ENCODE peak calls at places on chromosomes 12 and 14, in five cellular contexts. One of them, this sample, is unnamed.

GRCh38 chr12:17950898-17951297 is 139.1 kb downstream of the RERGL start:
- DNase-seq in Caco-2: no peak
- DNase-seq in breast epithelium: no peak
- DNase-seq in NB4: no peak
- DNase-seq in psoas muscle: no peak
- DNase-seq in this sample: no peak

GRCh38 chr12:109836916-109837315 is 3.7 kb upstream of the TRPV4 start:
- DNase-seq in psoas muscle: no peak
- DNase-seq in breast epithelium: no peak
- DNase-seq in NB4: no peak
- DNase-seq in Caco-2: no peak
- DNase-seq in this sample: peak

GRCh38 chr14:90204516-90204915 is 51.8 kb upstream of the PSMC1 start:
- DNase-seq in Caco-2: no peak
- DNase-seq in psoas muscle: no peak
- DNase-seq in breast epithelium: no peak
- DNase-seq in NB4: no peak
- DNase-seq in this sample: no peak

GRCh38 chr12:116708826-116709756 is 28.8 kb downstream of the SPRING1 start:
- DNase-seq in NB4: peak
- DNase-seq in psoas muscle: no peak
- DNase-seq in Caco-2: no peak
- DNase-seq in breast epithelium: peak
- DNase-seq in this sample: peak

GRCh38 chr12:50211392-50212070 is 44.4 kb upstream of the CERS5 start:
- DNase-seq in Caco-2: no peak
- DNase-seq in NB4: no peak
- DNase-seq in breast epithelium: no peak
- DNase-seq in psoas muscle: no peak
- DNase-seq in this sample: no peak

GRCh38 chr12:119693006-119693405 is 25.1 kb downstream of the PRKAB1 start:
- DNase-seq in psoas muscle: no peak
- DNase-seq in Caco-2: no peak
- DNase-seq in NB4: no peak
- DNase-seq in breast epithelium: no peak
- DNase-seq in this sample: peak

GRCh38 chr12:91662021-91662420 is 479.4 kb upstream of the DCN start:
- DNase-seq in breast epithelium: no peak
- DNase-seq in NB4: no peak
- DNase-seq in psoas muscle: no peak
- DNase-seq in Caco-2: no peak
- DNase-seq in this sample: no peak

GRCh38 chr14:67186789-67187188 is 2.5 kb upstream of the GARIN2 start:
- DNase-seq in psoas muscle: no peak
- DNase-seq in breast epithelium: no peak
- DNase-seq in NB4: no peak
- DNase-seq in Caco-2: no peak
- DNase-seq in this sample: peak

GRCh38 chr12:124590447-124590846 is 23.0 kb upstream of the NCOR2 start:
- DNase-seq in breast epithelium: no peak
- DNase-seq in psoas muscle: no peak
- DNase-seq in Caco-2: no peak
- DNase-seq in NB4: no peak
- DNase-seq in this sample: no peak

GRCh38 chr14:103386632-103387329 is 1.6 kb downstream of the MARK3 start:
- DNase-seq in psoas muscle: no peak
- DNase-seq in Caco-2: no peak
- DNase-seq in NB4: peak
- DNase-seq in breast epithelium: no peak
- DNase-seq in this sample: no peak

GRCh38 chr12:63164911-63165310 is 13.9 kb upstream of the AVPR1A start:
- DNase-seq in NB4: no peak
- DNase-seq in breast epithelium: no peak
- DNase-seq in Caco-2: no peak
- DNase-seq in psoas muscle: no peak
- DNase-seq in this sample: no peak

GRCh38 chr12:70290126-70290525 is 46.9 kb downstream of the CNOT2 start:
- DNase-seq in NB4: peak
- DNase-seq in Caco-2: no peak
- DNase-seq in psoas muscle: no peak
- DNase-seq in breast epithelium: no peak
- DNase-seq in this sample: no peak

GRCh38 chr12:126873701-126874100 is 1393.3 kb upstream of the TMEM132C start:
- DNase-seq in Caco-2: no peak
- DNase-seq in breast epithelium: no peak
- DNase-seq in NB4: no peak
- DNase-seq in psoas muscle: no peak
- DNase-seq in this sample: no peak

GRCh38 chr12:26112703-26113147 is 12.1 kb downstream of the BHLHE41 start:
- DNase-seq in breast epithelium: no peak
- DNase-seq in psoas muscle: no peak
- DNase-seq in NB4: peak
- DNase-seq in Caco-2: no peak
- DNase-seq in this sample: no peak

GRCh38 chr14:23153891-23154796 is 29.3 kb downstream of the SLC7A8 start:
- DNase-seq in breast epithelium: peak
- DNase-seq in NB4: peak
- DNase-seq in psoas muscle: peak
- DNase-seq in Caco-2: no peak
- DNase-seq in this sample: peak

GRCh38 chr12:108479364-108480070 is 35.6 kb upstream of the FICD start:
- DNase-seq in psoas muscle: no peak
- DNase-seq in Caco-2: no peak
- DNase-seq in NB4: no peak
- DNase-seq in breast epithelium: no peak
- DNase-seq in this sample: no peak

GRCh38 chr14:59427653-59428578 is 37.3 kb downstream of the GPR135 start:
- DNase-seq in NB4: peak
- DNase-seq in Caco-2: no peak
- DNase-seq in psoas muscle: peak
- DNase-seq in breast epithelium: no peak
- DNase-seq in this sample: no peak

GRCh38 chr12:32248594-32249140 is 142.0 kb downstream of the BICD1 start:
- DNase-seq in Caco-2: no peak
- DNase-seq in NB4: no peak
- DNase-seq in psoas muscle: no peak
- DNase-seq in breast epithelium: no peak
- DNase-seq in this sample: no peak

GRCh38 chr12:31117203-31118011 is 43.7 kb downstream of the DDX11 start:
- DNase-seq in psoas muscle: no peak
- DNase-seq in breast epithelium: no peak
- DNase-seq in NB4: peak
- DNase-seq in Caco-2: no peak
- DNase-seq in this sample: peak

GRCh38 chr12:44331269-44331668 is 495.4 kb downstream of the TMEM117 start:
- DNase-seq in breast epithelium: no peak
- DNase-seq in psoas muscle: no peak
- DNase-seq in Caco-2: peak
- DNase-seq in NB4: no peak
- DNase-seq in this sample: no peak

GRCh38 chr12:76611533-76611932 is 52.0 kb upstream of the OSBPL8 start:
- DNase-seq in NB4: peak
- DNase-seq in Caco-2: no peak
- DNase-seq in breast epithelium: no peak
- DNase-seq in psoas muscle: no peak
- DNase-seq in this sample: no peak

GRCh38 chr12:50788562-50788961 is 24.7 kb downstream of the ATF1 start:
- DNase-seq in breast epithelium: no peak
- DNase-seq in psoas muscle: no peak
- DNase-seq in NB4: no peak
- DNase-seq in Caco-2: no peak
- DNase-seq in this sample: no peak

GRCh38 chr12:49017764-49018281 is 753 bp downstream of the PRKAG1 start:
- DNase-seq in Caco-2: no peak
- DNase-seq in NB4: peak
- DNase-seq in breast epithelium: no peak
- DNase-seq in psoas muscle: peak
- DNase-seq in this sample: peak

GRCh38 chr12:115044073-115044472 is 360.1 kb upstream of the TBX3 start:
- DNase-seq in breast epithelium: no peak
- DNase-seq in Caco-2: no peak
- DNase-seq in NB4: no peak
- DNase-seq in psoas muscle: no peak
- DNase-seq in this sample: no peak

GRCh38 chr14:54342806-54343205 is 54.0 kb upstream of the CDKN3 start:
- DNase-seq in breast epithelium: no peak
- DNase-seq in NB4: no peak
- DNase-seq in psoas muscle: no peak
- DNase-seq in Caco-2: no peak
- DNase-seq in this sample: no peak

GRCh38 chr14:54335569-54336155 is 61.1 kb upstream of the CDKN3 start:
- DNase-seq in Caco-2: no peak
- DNase-seq in breast epithelium: no peak
- DNase-seq in psoas muscle: no peak
- DNase-seq in NB4: no peak
- DNase-seq in this sample: no peak

GRCh38 chr14:54337314-54337713 is 59.5 kb upstream of the CDKN3 start:
- DNase-seq in psoas muscle: no peak
- DNase-seq in breast epithelium: no peak
- DNase-seq in NB4: no peak
- DNase-seq in Caco-2: no peak
- DNase-seq in this sample: no peak

GRCh38 chr14:54339771-54340170 is 57.0 kb upstream of the CDKN3 start:
- DNase-seq in Caco-2: no peak
- DNase-seq in breast epithelium: no peak
- DNase-seq in psoas muscle: no peak
- DNase-seq in NB4: no peak
- DNase-seq in this sample: no peak

GRCh38 chr14:54338696-54339317 is 58.0 kb upstream of the CDKN3 start:
- DNase-seq in psoas muscle: no peak
- DNase-seq in NB4: peak
- DNase-seq in Caco-2: no peak
- DNase-seq in breast epithelium: no peak
- DNase-seq in this sample: peak
- TF ChIP-seq CTCF in psoas muscle: no peak
- TF ChIP-seq CTCF in NB4: peak
- TF ChIP-seq CTCF in Caco-2: peak
- TF ChIP-seq CTCF in breast epithelium: no peak
- TF ChIP-seq CTCF in this sample: peak

GRCh38 chr14:96421236-96421635 is 29.3 kb downstream of the AK7 start:
- DNase-seq in breast epithelium: no peak
- DNase-seq in Caco-2: no peak
- DNase-seq in NB4: no peak
- DNase-seq in psoas muscle: no peak
- DNase-seq in this sample: no peak

GRCh38 chr14:96423012-96423411 is 31.1 kb downstream of the AK7 start:
- DNase-seq in psoas muscle: no peak
- DNase-seq in Caco-2: no peak
- DNase-seq in breast epithelium: no peak
- DNase-seq in NB4: no peak
- DNase-seq in this sample: no peak

GRCh38 chr14:96423446-96424103 is 31.6 kb downstream of the AK7 start:
- DNase-seq in Caco-2: no peak
- DNase-seq in psoas muscle: no peak
- DNase-seq in breast epithelium: no peak
- DNase-seq in NB4: no peak
- DNase-seq in this sample: no peak

DNA sequence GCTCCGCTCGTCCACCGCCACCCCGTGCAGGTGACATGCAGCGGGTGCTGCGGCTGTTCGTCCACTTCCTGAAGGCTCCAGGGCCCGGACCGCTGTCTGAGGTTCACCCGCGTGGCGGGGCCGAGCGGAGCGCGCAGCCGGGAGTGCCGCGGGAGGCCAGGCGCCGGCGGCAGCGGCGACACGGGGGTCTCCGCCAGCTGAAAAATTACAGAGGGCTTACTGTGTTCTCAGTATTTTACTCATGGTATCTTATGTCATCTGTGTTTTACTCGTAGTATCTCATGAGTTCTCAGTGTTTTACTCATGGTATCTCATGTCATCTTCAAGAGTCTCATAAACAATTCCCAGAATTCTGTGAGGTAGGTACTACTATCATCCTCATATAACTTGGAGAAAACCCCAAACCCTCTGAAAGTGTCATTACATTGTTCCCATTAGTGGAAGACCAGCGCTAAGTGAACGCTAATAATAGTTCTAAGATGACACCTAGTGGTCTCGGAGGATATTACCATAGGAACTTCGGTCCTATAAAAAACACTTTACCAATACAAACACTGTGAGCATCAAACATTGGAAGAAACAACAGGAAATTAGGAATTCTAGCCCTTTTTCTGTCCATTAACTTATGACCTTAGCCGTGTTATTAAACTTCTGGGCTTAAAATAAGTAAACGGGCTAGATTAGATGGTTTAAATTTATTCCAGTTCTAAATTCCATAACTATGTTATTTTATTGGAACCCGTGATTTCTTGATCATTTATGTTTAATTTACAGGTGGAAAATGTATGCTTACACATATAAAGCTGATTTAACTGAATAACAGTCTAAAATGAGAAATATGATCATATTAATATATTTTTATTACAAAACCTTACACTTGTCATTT is 32.4 kb downstream of the AK7 start:
- DNase-seq in breast epithelium: no peak
- DNase-seq in NB4: peak
- DNase-seq in Caco-2: no peak
- DNase-seq in psoas muscle: no peak
- DNase-seq in this sample: peak
- TF ChIP-seq CTCF in breast epithelium: peak
- TF ChIP-seq CTCF in NB4: peak
- TF ChIP-seq CTCF in Caco-2: peak
- TF ChIP-seq CTCF in psoas muscle: peak
- TF ChIP-seq CTCF in this sample: peak

GRCh38 chr12:82527165-82527780 is 159.4 kb upstream of the TMTC2 start:
- DNase-seq in psoas muscle: no peak
- DNase-seq in breast epithelium: no peak
- DNase-seq in Caco-2: no peak
- DNase-seq in NB4: peak
- DNase-seq in this sample: peak
- TF ChIP-seq CTCF in psoas muscle: peak
- TF ChIP-seq CTCF in breast epithelium: peak
- TF ChIP-seq CTCF in Caco-2: peak
- TF ChIP-seq CTCF in NB4: peak
- TF ChIP-seq CTCF in this sample: peak

DNA sequence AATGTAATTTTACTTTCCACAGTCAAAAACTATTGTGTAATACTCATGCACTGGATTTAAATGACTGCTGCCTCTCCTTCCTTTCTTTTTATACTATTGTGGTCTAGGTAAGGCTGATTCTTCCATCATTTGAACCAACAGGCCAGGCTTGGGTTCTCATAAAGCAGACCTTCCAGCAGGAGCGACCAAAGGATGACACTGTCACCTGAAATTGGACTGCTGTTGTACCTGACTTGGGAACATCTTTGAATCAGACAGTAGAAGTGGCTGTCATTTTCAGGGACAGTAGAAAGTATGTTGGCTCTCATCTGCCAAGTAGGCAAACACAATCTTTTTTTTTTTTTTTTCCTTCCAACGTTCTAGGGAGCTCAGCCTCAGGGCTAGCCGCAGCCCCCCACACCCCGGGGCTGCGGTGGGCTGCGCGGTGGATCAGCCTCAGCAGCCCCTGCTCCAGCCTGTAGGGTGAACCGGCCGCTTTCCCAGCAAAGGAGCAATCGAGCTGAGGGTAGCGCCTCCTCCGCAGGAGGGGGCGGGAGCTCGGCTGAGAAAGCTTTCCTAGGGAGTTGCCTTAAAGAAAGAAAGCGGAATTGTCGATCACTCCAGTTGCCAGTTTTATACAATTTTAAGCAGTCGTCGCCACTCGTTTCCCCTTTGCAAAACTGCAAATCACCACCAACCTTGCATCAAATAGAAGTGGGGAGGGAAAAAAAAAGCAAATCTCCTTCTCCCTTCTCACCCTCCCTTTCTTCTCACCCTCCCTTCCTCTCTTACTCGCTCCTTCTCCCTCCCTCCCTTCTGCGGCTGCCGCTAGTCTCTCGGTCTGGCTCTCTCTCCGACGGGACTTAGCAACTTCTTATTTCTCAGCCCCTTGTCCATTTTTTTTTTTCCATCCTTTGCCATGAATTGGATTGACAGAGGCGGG is at the start of gene PDE3A:
- DNase-seq in breast epithelium: no peak
- DNase-seq in psoas muscle: peak
- DNase-seq in Caco-2: peak
- DNase-seq in NB4: peak
- DNase-seq in this sample: peak
- TF ChIP-seq CTCF in breast epithelium: no peak
- TF ChIP-seq CTCF in psoas muscle: no peak
- TF ChIP-seq CTCF in Caco-2: peak
- TF ChIP-seq CTCF in NB4: peak
- TF ChIP-seq CTCF in this sample: no peak